ENCODE peak calls at places on chromosomes 2 and 18, in eight cellular contexts. Y is NCI-H1694, O is ELF-1, B is NCI-H1092, A is globus pallidus, M is astrocyte, N is suprapubic skin, Z is HEK293T. W is an unnamed sample.

GRCh38 chr18:35646449-35646848 is 64.9 kb downstream of the GALNT1 start:
- DNase-seq in Y (no peak), O (no peak), B (no peak), A (no peak), M (no peak), N (no peak), Z (no peak), W (no peak)

GRCh38 chr2:150003539-150003938 is 416.0 kb upstream of the MMADHC start:
- DNase-seq in Y (no peak), O (no peak), B (no peak), A (no peak), M (no peak), N (no peak), Z (no peak), W (no peak)

GRCh38 chr18:79846936-79847557 is 49.3 kb downstream of the KCNG2 start:
- DNase-seq in Y (no peak), O (no peak), B (no peak), A (no peak), M (no peak), N (no peak), Z (no peak), W (no peak)

GRCh38 chr2:45257820-45258219 is 248.6 kb upstream of the SIX2 start:
- DNase-seq in Y (no peak), O (no peak), B (no peak), A (no peak), M (no peak), N (no peak), Z (no peak), W (no peak)

GRCh38 chr2:159300586-159300985 is 14.1 kb upstream of the WDSUB1 start:
- DNase-seq in Y (no peak), O (peak; percentile 18), B (no peak), A (no peak), M (no peak), N (no peak), Z (no peak), W (no peak)

GRCh38 chr2:105576440-105577241 is 168.1 kb upstream of the NCK2 start:
- DNase-seq in Y (peak; percentile 42), O (peak; percentile 76), B (no peak), A (peak; percentile 26), M (peak; percentile 39), N (no peak), Z (peak; percentile 43), W (no peak)

GRCh38 chr2:230942920-230943896 is 18.2 kb upstream of the GPR55 start:
- DNase-seq in Y (no peak), O (no peak), B (no peak), A (peak; percentile 39), M (no peak), N (no peak), Z (no peak), W (no peak)

GRCh38 chr2:18651842-18652774 is 62.7 kb upstream of the NT5C1B start:
- DNase-seq in Y (no peak), O (no peak), B (no peak), A (no peak), M (peak; percentile 65), N (no peak), Z (no peak), W (no peak)

GRCh38 chr2:23381084-23381483 is 3.9 kb upstream of the KLHL29 start:
- DNase-seq in Y (peak; percentile 79), O (no peak), B (peak; percentile 24), A (no peak), M (peak; percentile 75), N (no peak), Z (no peak), W (peak; percentile 84)

GRCh38 chr2:151616760-151617339 is 117.4 kb downstream of the NEB start:
- DNase-seq in Y (no peak), O (no peak), B (no peak), A (no peak), M (peak; percentile 15), N (no peak), Z (no peak), W (no peak)

GRCh38 chr2:138094031-138094430 is 129.8 kb downstream of the HNMT start:
- DNase-seq in Y (no peak), O (no peak), B (no peak), A (no peak), M (no peak), N (no peak), Z (no peak), W (no peak)

GRCh38 chr18:79988079-79988924 is at the start of gene TXNL4A:
- DNase-seq in Y (no peak), O (peak; percentile 74), B (peak; percentile 91), A (peak; percentile 86), M (peak; percentile 80), N (peak; percentile 90), Z (peak; percentile 75), W (peak; percentile 19)

GRCh38 chr2:216049452-216049851 is 32.2 kb downstream of the PECR start:
- DNase-seq in Y (no peak), O (no peak), B (no peak), A (no peak), M (no peak), N (no peak), Z (no peak), W (no peak)

GRCh38 chr2:239380831-239381708 is 19.8 kb downstream of the HDAC4 start:
- DNase-seq in Y (no peak), O (no peak), B (no peak), A (peak; percentile 78), M (no peak), N (peak; percentile 61), Z (no peak), W (no peak)

GRCh38 chr2:46179037-46179621 is 118.1 kb upstream of the EPAS1 start:
- DNase-seq in Y (no peak), O (peak; percentile 81), B (no peak), A (no peak), M (peak; percentile 97), N (no peak), Z (no peak), W (peak; percentile 84)

GRCh38 chr18:74493689-74494088 is 2.5 kb upstream of the CNDP2 start:
- DNase-seq in Y (no peak), O (peak; percentile 49), B (peak; percentile 77), A (no peak), M (peak; percentile 54), N (peak; percentile 55), Z (peak; percentile 13), W (no peak)

GRCh38 chr2:105324732-105325131 is 4.8 kb downstream of the TGFBRAP1 start:
- DNase-seq in Y (no peak), O (no peak), B (no peak), A (no peak), M (peak; percentile 91), N (no peak), Z (no peak), W (no peak)

GRCh38 chr2:10162586-10163497 is 40.3 kb downstream of the RRM2 start:
- DNase-seq in Y (peak; percentile 50), O (peak; percentile 82), B (peak; percentile 40), A (peak; percentile 29), M (no peak), N (no peak), Z (peak; percentile 28), W (no peak)

GRCh38 chr2:234292205-234292954 is 204.5 kb downstream of the ARL4C start:
- DNase-seq in Y (no peak), O (no peak), B (no peak), A (no peak), M (peak; percentile 79), N (no peak), Z (no peak), W (no peak)

GRCh38 chr2:108594982-108595464 is 60.8 kb downstream of the LIMS1 start:
- DNase-seq in Y (no peak), O (peak; percentile 34), B (no peak), A (no peak), M (peak; percentile 100), N (no peak), Z (no peak), W (peak; percentile 93)

GRCh38 chr2:12261993-12262680 is 454.6 kb upstream of the TRIB2 start:
- DNase-seq in Y (peak; percentile 93), O (peak; percentile 27), B (no peak), A (no peak), M (peak; percentile 29), N (no peak), Z (no peak), W (no peak)